ENCODE peak calls at places on chromosomes 16 and 17, in four cellular contexts. One of them, this sample, is unnamed.

GRCh38 chr17:27620721-27621120 is 10.3 kb upstream of the LGALS9 start:
- DNase-seq in AG04449: no peak
- DNase-seq in WERI-Rb-1: no peak
- DNase-seq in lower lobe of right lung: no peak
- DNase-seq in this sample: no peak

GRCh38 chr17:41322264-41322902 is 6.9 kb upstream of the KRTAP17-1 start:
- DNase-seq in WERI-Rb-1: no peak
- DNase-seq in lower lobe of right lung: no peak
- DNase-seq in AG04449: peak; percentile 24
- DNase-seq in this sample: peak; percentile 60

GRCh38 chr17:19017804-19018599 is 13.4 kb upstream of the FAM83G start:
- DNase-seq in lower lobe of right lung: peak; percentile 35
- DNase-seq in WERI-Rb-1: no peak
- DNase-seq in AG04449: no peak
- DNase-seq in this sample: no peak

GRCh38 chr17:32835291-32835761 is 41.6 kb downstream of the MYO1D start:
- DNase-seq in WERI-Rb-1: no peak
- DNase-seq in AG04449: no peak
- DNase-seq in lower lobe of right lung: no peak
- DNase-seq in this sample: no peak

GRCh38 chr16:8905168-8905762 is 23.1 kb downstream of the LITAFD start:
- DNase-seq in WERI-Rb-1: peak; percentile 37
- DNase-seq in AG04449: no peak
- DNase-seq in lower lobe of right lung: no peak
- DNase-seq in this sample: peak; percentile 67

GRCh38 chr16:46961373-46962353 is 11.8 kb downstream of the DNAJA2 start:
- DNase-seq in AG04449: no peak
- DNase-seq in lower lobe of right lung: no peak
- DNase-seq in WERI-Rb-1: no peak
- DNase-seq in this sample: no peak

GRCh38 chr17:66964930-66965800 is 658 bp downstream of the CACNG4 start:
- DNase-seq in WERI-Rb-1: peak; percentile 86
- DNase-seq in lower lobe of right lung: no peak
- DNase-seq in AG04449: no peak
- DNase-seq in this sample: peak; percentile 98

GRCh38 chr17:73042809-73043685 is 49.4 kb downstream of the SLC39A11 start:
- DNase-seq in AG04449: no peak
- DNase-seq in WERI-Rb-1: no peak
- DNase-seq in lower lobe of right lung: no peak
- DNase-seq in this sample: no peak

GRCh38 chr16:65825191-65825856 is 541.2 kb upstream of the CDH5 start:
- DNase-seq in lower lobe of right lung: no peak
- DNase-seq in AG04449: no peak
- DNase-seq in WERI-Rb-1: no peak
- DNase-seq in this sample: no peak

GRCh38 chr17:50196826-50197225 is 4.6 kb downstream of the COL1A1 start:
- DNase-seq in lower lobe of right lung: no peak
- DNase-seq in AG04449: no peak
- DNase-seq in WERI-Rb-1: no peak
- DNase-seq in this sample: no peak

GRCh38 chr17:79741401-79741750 is 10.6 kb downstream of the ENPP7 start:
- DNase-seq in lower lobe of right lung: no peak
- DNase-seq in AG04449: no peak
- DNase-seq in WERI-Rb-1: no peak
- DNase-seq in this sample: no peak

GRCh38 chr17:63998721-63999679 is 849 bp downstream of the PRR29 start:
- DNase-seq in WERI-Rb-1: no peak
- DNase-seq in lower lobe of right lung: peak; percentile 47
- DNase-seq in AG04449: no peak
- DNase-seq in this sample: peak; percentile 82

GRCh38 chr16:47469227-47469626 is 8.1 kb downstream of the PHKB start:
- DNase-seq in AG04449: no peak
- DNase-seq in WERI-Rb-1: no peak
- DNase-seq in lower lobe of right lung: no peak
- DNase-seq in this sample: no peak

GRCh38 chr17:8332688-8333087 is 7.0 kb upstream of the ODF4 start:
- DNase-seq in lower lobe of right lung: no peak
- DNase-seq in AG04449: no peak
- DNase-seq in WERI-Rb-1: peak; percentile 56
- DNase-seq in this sample: peak; percentile 54

GRCh38 chr16:56936491-56936890 is 4.5 kb downstream of the HERPUD1 start:
- DNase-seq in lower lobe of right lung: no peak
- DNase-seq in AG04449: no peak
- DNase-seq in WERI-Rb-1: no peak
- DNase-seq in this sample: no peak

GRCh38 chr16:69443809-69444611 is 19.6 kb downstream of the CYB5B start:
- DNase-seq in WERI-Rb-1: no peak
- DNase-seq in lower lobe of right lung: no peak
- DNase-seq in AG04449: no peak
- DNase-seq in this sample: no peak

GRCh38 chr16:2015117-2015946 is 4.3 kb upstream of the NPW start:
- DNase-seq in WERI-Rb-1: no peak
- DNase-seq in AG04449: no peak
- DNase-seq in lower lobe of right lung: peak; percentile 60
- DNase-seq in this sample: no peak

GRCh38 chr17:65027305-65027704 is 29.2 kb downstream of the GNA13 start:
- DNase-seq in WERI-Rb-1: peak; percentile 36
- DNase-seq in lower lobe of right lung: no peak
- DNase-seq in AG04449: no peak
- DNase-seq in this sample: peak; percentile 52

GRCh38 chr17:83192161-83192788 is 112.9 kb downstream of the METRNL start:
- DNase-seq in AG04449: no peak
- DNase-seq in lower lobe of right lung: peak; percentile 51
- DNase-seq in WERI-Rb-1: peak; percentile 13
- DNase-seq in this sample: no peak

GRCh38 chr17:66809408-66809807 is 25.5 kb upstream of the CACNG5 start:
- DNase-seq in lower lobe of right lung: no peak
- DNase-seq in AG04449: no peak
- DNase-seq in WERI-Rb-1: no peak
- DNase-seq in this sample: no peak

GRCh38 chr16:14564323-14564722 is 65.7 kb downstream of the PARN start:
- DNase-seq in lower lobe of right lung: no peak
- DNase-seq in AG04449: no peak
- DNase-seq in WERI-Rb-1: no peak
- DNase-seq in this sample: peak; percentile 28

GRCh38 chr17:15480209-15480608 is 12.8 kb upstream of the CDRT4 start:
- DNase-seq in AG04449: no peak
- DNase-seq in WERI-Rb-1: no peak
- DNase-seq in lower lobe of right lung: no peak
- DNase-seq in this sample: no peak

GRCh38 chr16:19601083-19601976 is 45.8 kb downstream of the VPS35L start:
- DNase-seq in AG04449: no peak
- DNase-seq in lower lobe of right lung: no peak
- DNase-seq in WERI-Rb-1: peak; percentile 9
- DNase-seq in this sample: peak; percentile 65

GRCh38 chr16:84326545-84326944 is 31.9 kb downstream of the WFDC1 start:
- DNase-seq in WERI-Rb-1: no peak
- DNase-seq in lower lobe of right lung: no peak
- DNase-seq in AG04449: no peak
- DNase-seq in this sample: peak; percentile 39

GRCh38 chr17:67503184-67503583 is 126.1 kb downstream of the PITPNC1 start:
- DNase-seq in lower lobe of right lung: no peak
- DNase-seq in WERI-Rb-1: no peak
- DNase-seq in AG04449: no peak
- DNase-seq in this sample: no peak

GRCh38 chr17:80110927-80111701 is 9.7 kb downstream of the GAA start:
- DNase-seq in AG04449: no peak
- DNase-seq in WERI-Rb-1: peak; percentile 88
- DNase-seq in lower lobe of right lung: no peak
- DNase-seq in this sample: peak; percentile 44

GRCh38 chr16:68644303-68644702 is 807 bp upstream of the CDH3 start:
- DNase-seq in lower lobe of right lung: no peak
- DNase-seq in WERI-Rb-1: no peak
- DNase-seq in AG04449: no peak
- DNase-seq in this sample: peak; percentile 45

GRCh38 chr17:15261063-15261817 is 3.9 kb downstream of the PMP22 start:
- DNase-seq in WERI-Rb-1: peak; percentile 33
- DNase-seq in lower lobe of right lung: peak; percentile 54
- DNase-seq in AG04449: no peak
- DNase-seq in this sample: peak; percentile 85

GRCh38 chr16:86455116-86455515 is 55.2 kb upstream of the FOXF1 start:
- DNase-seq in lower lobe of right lung: no peak
- DNase-seq in AG04449: peak; percentile 75
- DNase-seq in WERI-Rb-1: no peak
- DNase-seq in this sample: no peak

GRCh38 chr16:8808613-8809353 is 11.1 kb downstream of the PMM2 start:
- DNase-seq in AG04449: no peak
- DNase-seq in WERI-Rb-1: no peak
- DNase-seq in lower lobe of right lung: no peak
- DNase-seq in this sample: no peak

GRCh38 chr17:4711671-4712111 is 1.3 kb downstream of the ARRB2 start:
- DNase-seq in lower lobe of right lung: peak; percentile 68
- DNase-seq in AG04449: no peak
- DNase-seq in WERI-Rb-1: no peak
- DNase-seq in this sample: peak; percentile 42

GRCh38 chr16:29835926-29836325 is 15.7 kb downstream of the MVP start:
- DNase-seq in AG04449: no peak
- DNase-seq in WERI-Rb-1: no peak
- DNase-seq in lower lobe of right lung: no peak
- DNase-seq in this sample: no peak

GRCh38 chr16:87951550-87952538 is 610 bp downstream of the BANP start:
- DNase-seq in lower lobe of right lung: peak; percentile 61
- DNase-seq in AG04449: no peak
- DNase-seq in WERI-Rb-1: no peak
- DNase-seq in this sample: no peak

DNA sequence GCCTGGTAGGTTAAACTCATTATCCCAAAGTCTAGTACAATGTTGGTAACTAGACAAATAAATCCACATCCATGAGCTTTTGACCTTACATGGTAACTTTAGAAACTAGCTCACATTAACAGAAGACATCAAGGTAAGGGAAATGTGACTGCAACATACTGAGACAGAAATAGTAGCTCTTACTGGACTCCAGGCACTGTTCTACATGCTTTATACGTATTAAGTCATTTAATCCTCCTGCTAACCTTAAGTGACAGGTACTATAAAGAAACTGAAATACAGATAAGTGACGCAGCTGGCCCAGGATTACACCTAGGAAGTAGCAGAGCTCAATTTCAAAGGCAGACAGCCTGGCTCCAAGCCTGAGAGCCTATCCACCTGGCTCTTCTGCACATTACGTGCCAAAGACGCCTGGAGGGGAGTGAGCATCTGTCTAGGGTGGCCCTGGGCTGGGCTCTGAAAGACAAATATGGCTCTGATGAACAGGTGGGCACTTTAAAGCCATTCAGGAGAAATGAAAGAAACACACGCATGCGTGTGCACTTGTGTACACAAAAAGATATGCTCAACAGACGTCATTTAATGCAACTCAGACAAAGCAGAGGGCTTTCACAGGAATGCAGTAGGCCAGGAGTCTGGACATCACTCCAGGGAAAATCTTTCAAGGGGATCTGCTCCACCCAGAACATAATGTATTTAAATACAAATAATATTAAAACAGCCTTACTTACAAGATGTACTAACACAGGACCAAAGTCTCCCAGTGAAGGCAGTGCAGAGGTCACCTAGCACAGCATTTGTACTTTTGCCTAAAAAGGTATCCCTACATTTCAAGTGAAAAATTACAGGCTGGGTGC is 4.4 kb downstream of the ZC3H7A start:
- DNase-seq in WERI-Rb-1: peak; percentile 96
- DNase-seq in lower lobe of right lung: peak; percentile 67
- DNase-seq in AG04449: no peak
- DNase-seq in this sample: no peak
- H3K4me3 ChIP-seq in WERI-Rb-1: peak overlapping the region; percentile 7
- H3K4me3 ChIP-seq in lower lobe of right lung: no peak overlapping the region
- H3K4me3 ChIP-seq in AG04449: no peak overlapping the region
- H3K4me3 ChIP-seq in this sample: no peak overlapping the region

DNA sequence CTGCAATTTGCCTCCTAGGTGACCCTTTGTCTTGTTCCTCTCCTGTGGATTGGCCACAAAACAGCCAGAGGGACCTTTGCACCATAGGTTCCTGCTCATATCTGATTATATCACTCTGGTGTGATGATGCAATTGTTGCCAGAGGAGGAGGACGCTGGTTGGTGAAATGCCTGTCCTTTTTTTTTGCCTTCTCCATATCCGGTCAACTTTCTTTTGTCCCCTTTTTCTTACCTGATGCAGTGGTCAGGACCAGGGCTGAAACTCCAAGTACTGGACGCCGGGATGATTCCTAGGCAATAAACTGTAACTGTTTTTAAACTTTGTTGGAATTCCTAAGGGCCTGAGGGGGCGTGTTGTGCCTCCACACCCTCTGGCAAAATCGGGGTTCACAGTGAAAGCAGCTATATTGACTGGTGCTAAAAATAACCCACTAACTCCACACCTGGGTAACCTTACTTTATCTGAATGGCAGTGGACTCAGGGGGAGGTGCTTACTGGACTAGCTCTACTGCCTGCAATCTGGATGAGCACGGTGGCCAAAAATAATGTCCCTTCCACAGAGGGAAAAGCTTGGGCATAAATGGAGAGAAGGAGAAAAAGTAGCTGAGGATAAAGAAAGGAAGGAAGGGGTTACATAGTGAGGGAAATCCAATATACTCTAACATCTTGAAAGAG is 28.3 kb upstream of the ZNF423 start:
- DNase-seq in WERI-Rb-1: no peak
- DNase-seq in lower lobe of right lung: no peak
- DNase-seq in AG04449: no peak
- DNase-seq in this sample: no peak
- H3K4me3 ChIP-seq in WERI-Rb-1: no peak overlapping the region
- H3K4me3 ChIP-seq in lower lobe of right lung: no peak overlapping the region
- H3K4me3 ChIP-seq in AG04449: no peak overlapping the region
- H3K4me3 ChIP-seq in this sample: no peak overlapping the region

GRCh38 chr16:89864421-89864820 is 9.0 kb upstream of the TCF25 start:
- DNase-seq in AG04449: no peak
- DNase-seq in lower lobe of right lung: no peak
- DNase-seq in WERI-Rb-1: no peak
- DNase-seq in this sample: no peak
- H3K4me3 ChIP-seq in AG04449: no peak overlapping the region
- H3K4me3 ChIP-seq in lower lobe of right lung: peak overlapping the region; percentile 32
- H3K4me3 ChIP-seq in WERI-Rb-1: no peak overlapping the region
- H3K4me3 ChIP-seq in this sample: no peak overlapping the region

DNA sequence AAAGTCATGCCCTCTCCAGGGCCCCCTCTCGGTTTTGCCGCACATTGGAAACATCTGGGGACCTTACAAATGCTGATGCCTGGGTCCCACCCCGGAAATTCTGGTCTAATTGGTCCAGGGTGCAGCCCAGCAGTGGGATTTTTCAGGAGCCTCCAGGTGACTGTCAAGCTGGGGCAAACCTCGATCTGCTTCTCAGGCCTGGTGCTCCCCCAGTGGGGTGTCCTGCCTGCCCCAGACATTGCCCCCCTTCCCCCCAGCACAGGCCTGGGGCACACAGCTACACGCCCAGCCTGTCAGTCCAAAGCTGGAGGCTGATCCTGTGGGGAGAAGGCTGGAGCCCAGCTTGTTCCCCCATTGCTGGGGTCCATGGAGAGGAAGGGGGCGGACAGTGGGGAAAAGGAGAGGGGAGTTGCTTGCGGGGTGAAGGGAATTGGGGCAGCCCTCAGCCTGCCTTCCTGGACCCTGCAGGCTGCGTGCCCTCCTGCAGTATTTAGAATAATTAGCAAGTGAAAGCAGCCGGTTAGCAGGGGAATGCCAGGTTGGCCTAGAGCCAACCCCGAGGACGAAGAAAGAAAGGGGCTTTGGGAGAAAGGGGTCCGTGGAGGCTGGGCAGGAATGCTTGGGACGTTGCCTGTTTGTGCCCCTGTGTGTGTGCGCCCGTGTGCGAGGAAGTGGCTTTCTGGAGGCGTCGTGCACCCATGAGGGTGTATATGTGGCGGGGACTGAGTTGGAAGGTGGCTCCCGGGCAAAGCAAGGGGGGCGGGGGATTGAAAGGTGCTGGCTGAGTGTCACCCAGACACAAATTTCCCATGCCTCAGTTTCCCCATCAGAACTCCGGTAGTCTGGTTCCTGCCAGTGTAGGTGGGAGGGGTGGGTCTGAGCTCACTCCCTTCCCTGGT is 5.9 kb downstream of the FOXJ1 start:
- DNase-seq in AG04449: no peak
- DNase-seq in lower lobe of right lung: no peak
- DNase-seq in WERI-Rb-1: no peak
- DNase-seq in this sample: peak; percentile 88
- H3K4me3 ChIP-seq in AG04449: no peak overlapping the region
- H3K4me3 ChIP-seq in lower lobe of right lung: no peak overlapping the region
- H3K4me3 ChIP-seq in WERI-Rb-1: no peak overlapping the region
- H3K4me3 ChIP-seq in this sample: peak overlapping the region; percentile 16

This sample was measured in H7.